ENCODE peak calls at places on chromosomes 11 and 22, in nine cellular contexts. O is left lung, L is cardiac muscle cell, P is OCI-LY7, K is fibroblast of pulmonary artery, E is brain microvascular endothelial cell, M is B cell, H is H9, Y is right lobe of liver. A is an unnamed sample.

GRCh38 chr11:5476184-5476819 is 12.2 kb upstream of the OR52D1 start:
- DNase-seq in O (no peak), L (peak), P (peak), K (peak), E (peak), M (peak), H (peak), Y (no peak), A (no peak)

GRCh38 chr11:94128746-94129504 is at the start of gene PANX1:
- DNase-seq in O (peak), L (peak), P (peak), K (peak), E (peak), M (peak), H (peak), Y (peak), A (peak)

GRCh38 chr22:23691748-23692423 is 1.1 kb downstream of the RGL4 start:
- DNase-seq in O (peak), L (no peak), P (no peak), K (no peak), E (no peak), M (no peak), H (no peak), Y (no peak), A (no peak)

GRCh38 chr11:64036081-64037026 is 623 bp downstream of the FLRT1 start:
- DNase-seq in O (no peak), L (peak), P (no peak), K (peak), E (peak), M (peak), H (no peak), Y (no peak), A (no peak)

GRCh38 chr11:1224109-1224485 is 1.2 kb downstream of the MUC5B start:
- DNase-seq in O (no peak), L (no peak), P (no peak), K (no peak), E (no peak), M (peak), H (no peak), Y (no peak), A (no peak)

GRCh38 chr22:26648011-26648497 is 9.3 kb upstream of the MIAT start:
- DNase-seq in O (peak), L (no peak), P (peak), K (no peak), E (no peak), M (no peak), H (peak), Y (no peak), A (no peak)

GRCh38 chr11:413120-414081 is 1.4 kb downstream of the SIGIRR start:
- DNase-seq in O (peak), L (no peak), P (peak), K (no peak), E (no peak), M (no peak), H (no peak), Y (peak), A (no peak)

GRCh38 chr11:111585371-111585770 is 16.9 kb upstream of the SIK2 start:
- DNase-seq in O (no peak), L (no peak), P (no peak), K (peak), E (peak), M (no peak), H (no peak), Y (no peak), A (no peak)

GRCh38 chr11:114318361-114318760 is 22.2 kb downstream of the NNMT start:
- DNase-seq in O (no peak), L (no peak), P (no peak), K (no peak), E (no peak), M (no peak), H (no peak), Y (no peak), A (no peak)

GRCh38 chr22:44571566-44572413 is 73.8 kb upstream of the RTL6 start:
- DNase-seq in O (peak), L (no peak), P (no peak), K (no peak), E (no peak), M (no peak), H (no peak), Y (peak), A (peak)

GRCh38 chr22:48713266-48714205 is 1114.1 kb downstream of the BRD1 start:
- DNase-seq in O (peak), L (no peak), P (no peak), K (no peak), E (no peak), M (no peak), H (no peak), Y (peak), A (peak)

GRCh38 chr11:113628912-113629311 is 77.2 kb downstream of the TMPRSS5 start:
- DNase-seq in O (no peak), L (no peak), P (no peak), K (no peak), E (no peak), M (no peak), H (peak), Y (no peak), A (no peak)

GRCh38 chr11:109853156-109853776 is 239.9 kb upstream of the ZC3H12C start:
- DNase-seq in O (no peak), L (peak), P (peak), K (peak), E (peak), M (no peak), H (no peak), Y (no peak), A (no peak)

GRCh38 chr11:132904566-132904965 is 627.7 kb downstream of the OPCML start:
- DNase-seq in O (no peak), L (no peak), P (no peak), K (no peak), E (no peak), M (no peak), H (no peak), Y (no peak), A (no peak)

GRCh38 chr11:10743354-10744035 is 7.6 kb upstream of the CTR9 start:
- DNase-seq in O (peak), L (no peak), P (no peak), K (no peak), E (no peak), M (no peak), H (no peak), Y (no peak), A (no peak)

GRCh38 chr11:108931168-108931567 is 266.3 kb downstream of the DDX10 start:
- DNase-seq in O (no peak), L (no peak), P (no peak), K (no peak), E (no peak), M (no peak), H (no peak), Y (no peak), A (no peak)

GRCh38 chr22:37638351-37639069 is 959 bp upstream of the SH3BP1 start:
- DNase-seq in O (no peak), L (no peak), P (no peak), K (no peak), E (no peak), M (peak), H (peak), Y (no peak), A (no peak)

GRCh38 chr22:35629406-35630234 is 12.5 kb upstream of the MB start:
- DNase-seq in O (no peak), L (peak), P (peak), K (peak), E (peak), M (no peak), H (peak), Y (no peak), A (peak)

GRCh38 chr11:75406338-75406777 is 7.0 kb downstream of the RPS3 start:
- DNase-seq in O (no peak), L (no peak), P (no peak), K (no peak), E (no peak), M (no peak), H (no peak), Y (no peak), A (no peak)

GRCh38 chr11:282630-283360 is 4.6 kb downstream of the NLRP6 start:
- DNase-seq in O (peak), L (no peak), P (no peak), K (no peak), E (no peak), M (peak), H (no peak), Y (no peak), A (no peak)

GRCh38 chr22:50015451-50016307 is 3.1 kb upstream of the IL17REL start:
- DNase-seq in O (no peak), L (no peak), P (no peak), K (no peak), E (no peak), M (peak), H (peak), Y (no peak), A (peak)

GRCh38 chr11:65382036-65382803 is at the start of gene SLC25A45:
- DNase-seq in O (peak), L (peak), P (peak), K (peak), E (peak), M (peak), H (peak), Y (peak), A (peak)

DNA sequence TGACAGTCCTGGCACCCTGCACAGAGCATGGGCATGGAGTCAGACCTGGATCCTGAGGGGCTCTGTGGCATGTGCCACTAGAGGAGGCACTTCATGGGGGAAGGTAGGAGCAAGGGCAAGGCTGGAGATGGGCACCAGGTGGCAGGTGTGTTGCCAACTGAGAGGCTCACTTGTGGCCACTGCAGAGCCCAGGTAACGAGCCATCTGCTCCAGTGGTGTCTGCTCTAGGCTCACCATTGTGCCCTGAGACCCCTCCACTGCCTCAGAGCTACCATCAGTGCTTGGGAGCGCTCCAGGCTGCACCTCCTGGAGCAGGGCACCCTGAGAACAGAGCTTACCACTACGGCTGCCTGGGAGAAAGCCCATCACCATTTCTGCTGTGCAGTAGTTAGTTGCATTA is 1.3 kb upstream of the ZDHHC8 start:
- DNase-seq in O (no peak), L (no peak), P (no peak), K (no peak), E (no peak), M (no peak), H (no peak), Y (no peak), A (no peak)
- TF ChIP-seq CTCF in O (no peak), L (no peak), P (no peak), K (no peak), E (no peak), M (no peak), H (no peak), Y (no peak), A (no peak)

GRCh38 chr22:43159484-43160178 is 8.3 kb downstream of the TSPO start:
- DNase-seq in O (no peak), L (no peak), P (no peak), K (peak), E (no peak), M (no peak), H (peak), Y (no peak), A (no peak)
- TF ChIP-seq CTCF in O (peak), L (peak), P (peak), K (peak), E (peak), M (peak), H (peak), Y (no peak), A (peak)

DNA sequence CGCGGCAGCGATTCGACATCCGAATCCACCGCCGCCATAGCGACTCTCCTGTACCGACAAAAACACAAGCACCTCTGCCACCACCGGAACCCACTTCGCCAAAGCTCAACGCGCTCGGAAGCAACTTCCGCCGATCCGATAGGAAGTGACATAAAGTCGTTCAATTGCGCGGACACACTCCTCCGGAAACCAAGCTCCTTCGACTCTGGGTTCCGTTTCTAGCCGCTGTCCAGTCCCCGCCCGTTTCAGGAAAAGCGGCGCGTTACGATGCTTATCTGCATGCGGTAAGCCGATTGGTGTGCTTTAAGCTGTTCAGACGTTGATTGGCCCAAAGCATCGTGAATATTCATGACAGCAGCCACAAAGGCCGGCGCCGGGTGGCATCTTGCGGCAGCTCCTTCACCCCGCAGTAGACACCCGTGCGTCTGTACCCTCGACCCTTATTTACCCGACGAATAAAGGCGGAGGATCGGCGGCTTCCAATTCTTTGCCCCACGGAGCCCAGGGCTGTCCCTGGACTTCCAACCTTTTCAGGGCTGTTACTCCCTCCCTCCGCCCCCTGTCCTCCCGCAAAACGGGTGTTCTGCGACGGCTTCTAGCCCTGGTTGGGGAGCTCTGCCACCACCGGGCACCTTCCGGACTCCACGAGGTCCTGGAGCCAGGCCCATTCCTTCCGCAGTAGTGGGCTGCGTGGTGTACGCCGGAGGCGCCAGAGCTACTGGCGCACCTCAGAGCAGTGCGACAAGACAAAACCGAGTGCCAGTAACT is at the start of gene TUT1:
- DNase-seq in O (peak), L (peak), P (peak), K (peak), E (peak), M (peak), H (peak), Y (peak), A (peak)
- TF ChIP-seq CTCF in O (no peak), L (no peak), P (peak), K (no peak), E (no peak), M (no peak), H (no peak), Y (peak), A (no peak)

DNA sequence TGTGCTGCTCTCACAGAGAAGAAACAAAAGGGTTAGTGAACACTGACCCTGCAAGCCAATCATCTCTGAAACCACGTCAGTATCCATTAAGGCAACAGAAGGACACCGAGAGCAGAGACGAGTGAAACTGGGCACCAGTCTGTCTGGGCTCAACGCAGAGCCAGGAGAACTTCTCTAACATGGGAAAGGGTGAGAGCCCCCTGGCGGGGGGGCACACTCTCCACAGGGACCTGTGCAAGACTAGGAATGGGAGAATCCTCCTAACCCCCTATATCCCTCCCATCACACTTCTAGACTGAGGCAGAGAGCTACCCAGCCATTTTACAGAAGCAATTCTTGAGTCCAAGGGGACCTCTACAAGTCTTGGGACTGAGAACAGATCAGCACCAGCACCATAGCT is 285.8 kb downstream of the SOX6 start:
- DNase-seq in O (no peak), L (no peak), P (no peak), K (no peak), E (no peak), M (no peak), H (no peak), Y (no peak), A (no peak)
- TF ChIP-seq CTCF in O (no peak), L (no peak), P (no peak), K (no peak), E (no peak), M (no peak), H (peak), Y (no peak), A (no peak)

DNA sequence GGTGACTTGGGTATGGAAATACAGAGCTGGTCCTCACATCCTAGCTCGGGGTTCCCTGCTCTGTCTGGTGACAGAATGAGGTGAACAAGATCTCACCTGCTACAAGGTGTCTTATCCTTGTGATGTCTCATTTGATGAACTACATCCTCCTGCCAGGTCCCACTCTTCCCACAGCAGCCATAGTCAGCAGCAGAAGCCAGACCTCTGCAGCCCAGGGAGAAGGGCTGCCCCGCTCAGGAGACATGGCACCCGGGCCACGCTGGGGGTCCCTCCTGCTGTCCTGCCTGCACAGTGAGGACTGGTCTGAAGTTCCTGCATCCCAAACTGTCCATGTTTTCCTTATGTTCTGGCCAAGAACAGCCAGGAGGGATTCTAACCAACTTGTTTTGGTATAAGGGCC is 414.1 kb downstream of the CTTN start:
- DNase-seq in O (peak), L (no peak), P (no peak), K (no peak), E (no peak), M (no peak), H (no peak), Y (no peak), A (no peak)
- TF ChIP-seq CTCF in O (no peak), L (no peak), P (no peak), K (no peak), E (no peak), M (no peak), H (no peak), Y (no peak), A (no peak)

DNA sequence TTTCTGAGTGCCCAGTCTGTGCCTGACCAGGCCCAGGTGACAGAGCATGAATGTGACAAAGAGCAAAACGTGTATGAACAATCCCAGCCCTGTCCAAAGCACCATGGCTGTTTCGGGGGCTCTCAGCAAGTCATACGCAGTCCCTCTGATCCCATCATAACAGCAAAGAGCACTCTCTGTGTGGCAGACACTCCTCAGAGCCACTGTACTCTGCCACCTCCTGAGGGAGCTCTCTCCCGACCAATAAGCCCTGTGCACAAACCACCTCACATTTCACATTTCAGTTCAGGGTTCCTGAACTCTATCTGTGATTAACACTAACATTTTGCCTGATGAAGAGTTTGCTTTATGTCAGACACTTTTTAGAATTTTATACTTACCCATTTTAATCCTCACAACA is 6.6 kb downstream of the DGCR2 start:
- DNase-seq in O (no peak), L (peak), P (peak), K (peak), E (no peak), M (no peak), H (no peak), Y (no peak), A (peak)
- TF ChIP-seq CTCF in O (no peak), L (no peak), P (peak), K (peak), E (no peak), M (no peak), H (no peak), Y (no peak), A (no peak)